ENCODE peak calls at places on chromosomes 11 and 22, in ten cellular contexts. K is tibial artery, O is cardiac muscle cell, E is bronchial epithelial cell, D is GM12864, J is AG04449, F is lung, U is GM23338, R is heart right ventricle, V is fibroblast of pulmonary artery. L is an unnamed sample.

GRCh38 chr11:134361241-134361640 is 29.5 kb downstream of the GLB1L2 start:
- DNase-seq in R (no peak), J (no peak), F (no peak), E (no peak), U (no peak), V (no peak), D (no peak), K (no peak), O (no peak), L (no peak)

GRCh38 chr11:67347964-67348749 is 5.2 kb downstream of the POLD4 start:
- DNase-seq in U (no peak), V (no peak), O (no peak), D (no peak), K (no peak), F (no peak), R (no peak), E (no peak), J (no peak), L (no peak)

GRCh38 chr11:91513734-91514133 is 710.9 kb upstream of the FAT3 start:
- DNase-seq in O (no peak), J (no peak), K (no peak), F (no peak), E (no peak), V (no peak), R (no peak), D (no peak), U (peak; percentile 25), L (no peak)

GRCh38 chr22:31929126-31929928 is 15.0 kb upstream of the YWHAH start:
- DNase-seq in F (no peak), U (no peak), E (no peak), K (no peak), V (no peak), R (peak; percentile 41), O (no peak), D (no peak), J (no peak), L (peak; percentile 42)

GRCh38 chr11:124716596-124716995 is 23.1 kb upstream of the NRGN start:
- DNase-seq in J (no peak), O (no peak), F (no peak), K (no peak), D (no peak), U (no peak), R (no peak), E (peak; percentile 55), V (peak; percentile 26), L (no peak)

GRCh38 chr22:46272762-46273431 is 5.1 kb downstream of the TTC38 start:
- DNase-seq in R (no peak), E (no peak), K (no peak), F (no peak), V (no peak), D (no peak), O (no peak), U (no peak), J (no peak), L (no peak)

GRCh38 chr11:9263840-9264380 is 1.2 kb downstream of the DENND5A start:
- DNase-seq in U (no peak), F (no peak), R (no peak), V (no peak), E (no peak), K (no peak), D (peak; percentile 77), O (no peak), J (no peak), L (no peak)

GRCh38 chr11:122091850-122092249 is 24.2 kb downstream of the BLID start:
- DNase-seq in K (no peak), E (no peak), F (no peak), V (no peak), J (no peak), O (no peak), R (no peak), D (no peak), U (no peak), L (no peak)

GRCh38 chr11:33542921-33543320 is 157.7 kb downstream of the C11orf91 start:
- DNase-seq in U (peak; percentile 77), K (peak; percentile 28), D (no peak), F (peak; percentile 54), J (no peak), E (peak; percentile 54), O (peak; percentile 50), R (peak; percentile 38), V (peak; percentile 69), L (no peak)

GRCh38 chr22:43376765-43377485 is 33.8 kb upstream of the SCUBE1 start:
- DNase-seq in K (no peak), F (no peak), J (no peak), V (no peak), U (no peak), O (no peak), D (peak; percentile 86), R (no peak), E (no peak), L (no peak)

GRCh38 chr11:75565916-75566762 is 4.1 kb downstream of the SERPINH1 start:
- DNase-seq in D (no peak), K (no peak), F (no peak), V (no peak), O (no peak), R (no peak), U (no peak), E (no peak), J (no peak), L (no peak)

GRCh38 chr11:87326594-87326993 is 288.9 kb downstream of the TMEM135 start:
- DNase-seq in R (no peak), V (no peak), K (no peak), D (no peak), J (no peak), U (no peak), E (no peak), F (no peak), O (no peak), L (no peak)

GRCh38 chr11:78256962-78257361 is 68.2 kb downstream of the USP35 start:
- DNase-seq in K (peak; percentile 92), R (peak; percentile 84), D (no peak), J (peak; percentile 33), V (peak; percentile 97), F (peak; percentile 87), O (no peak), U (no peak), E (peak; percentile 62), L (peak; percentile 66)

DNA sequence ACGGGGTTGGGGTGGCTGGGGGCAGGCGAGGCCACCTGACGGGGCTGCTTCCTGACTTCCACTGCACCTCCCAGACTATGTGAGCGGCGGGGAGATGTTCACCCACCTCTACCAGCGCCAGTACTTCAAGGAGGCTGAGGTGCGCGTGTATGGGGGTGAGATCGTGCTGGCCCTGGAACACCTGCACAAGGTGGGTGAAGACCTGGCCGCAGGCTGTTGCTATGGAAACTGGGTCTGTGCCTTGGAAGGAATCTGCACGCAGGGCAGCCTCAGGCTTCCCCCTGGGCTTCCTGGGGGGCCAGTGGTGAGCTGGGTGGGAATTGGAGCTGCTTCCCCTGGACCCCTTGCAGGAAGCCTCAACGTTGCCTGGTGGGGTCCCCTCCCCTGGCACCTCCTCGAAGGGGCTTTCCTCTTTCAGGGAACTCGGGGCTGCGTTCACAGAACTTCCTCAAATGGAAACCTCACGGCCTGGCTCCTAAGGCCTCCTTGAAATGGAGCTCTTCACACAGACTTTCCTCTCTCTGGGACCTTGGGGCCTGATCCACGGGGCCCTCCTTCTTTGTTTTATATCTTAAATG is 1.5 kb downstream of the RPS6KA4 start:
- DNase-seq in O (no peak), D (no peak), R (no peak), K (no peak), J (no peak), U (peak; percentile 53), F (no peak), V (no peak), E (no peak), L (no peak)
- H3K4me3 ChIP-seq in O (no peak overlapping the region), D (no peak overlapping the region), R (no peak overlapping the region), K (peak overlapping the region; percentile 86), J (peak overlapping the region; percentile 94), U (peak overlapping the region; percentile 86), F (no peak overlapping the region), V (no peak overlapping the region), E (peak overlapping the region; percentile 95), L (peak overlapping the region; percentile 92)

DNA sequence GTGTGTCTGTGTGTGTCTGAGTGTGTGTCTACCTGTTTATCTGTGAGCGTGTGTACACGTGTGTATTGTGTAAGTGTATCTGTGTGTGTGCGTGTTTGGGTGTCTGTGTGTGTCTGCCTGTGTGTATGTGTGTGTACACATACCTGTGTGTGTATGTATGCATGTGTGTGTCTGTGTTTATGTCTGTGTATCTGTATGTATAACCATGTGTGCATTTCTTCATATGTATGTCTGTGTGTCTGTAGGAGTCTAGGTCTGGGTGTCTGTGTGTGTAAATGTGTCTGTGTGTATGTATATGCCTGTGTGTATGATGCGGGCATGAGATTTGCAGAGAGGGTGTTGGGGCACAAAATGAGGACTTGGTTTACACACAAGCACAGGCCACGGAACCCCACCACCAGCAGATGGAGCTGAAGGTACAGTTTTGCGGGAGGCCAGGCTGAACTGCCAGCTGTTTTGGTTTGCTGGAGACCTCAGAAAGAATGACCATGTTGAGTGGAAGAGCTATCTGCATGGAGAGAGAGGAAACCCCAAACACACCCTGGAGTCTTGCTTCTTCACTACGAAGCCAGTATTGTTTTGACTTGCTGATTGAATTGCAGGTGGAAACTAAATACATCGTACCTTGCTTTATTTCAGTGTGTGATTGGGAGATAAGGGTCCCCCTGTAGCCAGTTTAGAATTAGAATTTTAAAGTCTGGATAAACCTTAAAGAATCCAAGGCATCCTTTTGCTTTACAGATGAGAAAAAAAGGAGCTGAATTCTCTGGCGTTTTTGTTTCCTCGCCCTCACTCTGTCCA is 497.2 kb downstream of the NTM start:
- DNase-seq in K (peak; percentile 73), E (peak; percentile 67), V (peak; percentile 92), J (peak; percentile 47), U (peak; percentile 87), O (peak; percentile 66), F (peak; percentile 54), R (peak; percentile 64), D (peak; percentile 25), L (peak; percentile 81)
- TF ChIP-seq CTCF in K (peak; percentile 36), E (peak; percentile 91), V (peak; percentile 98), J (peak; percentile 90), U (peak; percentile 85), O (peak; percentile 93), F (peak; percentile 46), R (peak; percentile 58), D (peak; percentile 87), L (peak; percentile 97)

DNA sequence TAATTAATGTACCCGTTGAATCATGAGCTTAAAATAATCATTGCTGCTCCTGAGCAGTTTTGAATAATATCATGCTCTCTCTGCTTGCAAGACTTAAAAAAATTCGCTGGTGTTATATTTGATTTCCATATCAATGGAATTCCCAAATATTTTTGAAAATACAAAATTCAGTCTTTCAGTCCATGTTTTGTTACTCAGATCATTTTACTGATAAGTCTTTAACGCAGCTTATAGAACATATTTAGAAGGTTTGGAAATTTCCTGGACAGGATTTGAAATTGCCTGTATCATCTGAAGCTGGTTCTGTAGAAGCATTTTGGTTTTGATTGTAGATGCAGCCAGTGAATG is 1.9 kb downstream of the BMAL1 start:
- DNase-seq in U (no peak), V (no peak), D (no peak), O (no peak), R (no peak), K (no peak), F (no peak), J (no peak), E (no peak), L (no peak)
- H3K4me3 ChIP-seq in U (peak overlapping the region; percentile 77), V (no peak overlapping the region), D (peak overlapping the region; percentile 89), O (no peak overlapping the region), R (no peak overlapping the region), K (peak overlapping the region; percentile 100), F (no peak overlapping the region), J (no peak overlapping the region), E (no peak overlapping the region), L (no peak overlapping the region)

DNA sequence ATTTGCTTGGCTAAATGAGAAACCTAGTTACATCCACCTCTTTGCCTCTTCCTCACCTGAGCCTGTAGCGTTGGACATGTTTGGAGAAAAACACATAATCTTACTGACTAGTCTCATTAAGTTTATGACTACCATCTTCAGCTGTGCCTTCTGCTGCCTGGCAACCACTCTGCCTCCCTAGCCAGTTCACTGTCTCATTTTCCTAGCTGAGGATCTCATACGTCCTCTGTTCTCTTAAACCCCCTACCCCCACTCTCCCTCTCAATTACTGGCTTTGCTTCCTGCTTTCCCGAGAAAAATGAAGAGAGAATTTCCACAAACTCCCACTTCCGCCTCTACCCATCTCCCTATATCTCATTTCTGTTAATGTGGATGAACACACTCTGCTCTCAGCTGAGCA is 239.3 kb upstream of the POU2AF2 start:
- DNase-seq in R (no peak), E (no peak), V (no peak), D (no peak), U (no peak), J (no peak), F (no peak), K (no peak), O (no peak), L (no peak)
- TF ChIP-seq CTCF in R (no peak), E (no peak), V (no peak), D (no peak), U (no peak), J (no peak), F (no peak), K (no peak), O (no peak), L (no peak)

L was measured in AG04450.